ENCODE peak calls at places on chromosomes 7 and 10, in four cellular contexts. F is Kasumi-1; E is activated T-helper 9 cell treated with anti-CD3 and anti-CD28 coated beads, Interleukin-2, amount 50 U/mL, for 16 hours; H is NCI-H446. Z is an unnamed sample.

GRCh38 chr7:66047426-66047825 is 28.2 kb upstream of the ASL start:
- DNase-seq in F (no peak), E (no peak), H (no peak), Z (no peak)

GRCh38 chr7:16193631-16194030 is 227.7 kb downstream of the CRPPA start:
- DNase-seq in F (no peak), E (no peak), H (no peak), Z (no peak)

GRCh38 chr10:6766061-6766460 is 186.0 kb upstream of the PRKCQ start:
- DNase-seq in F (no peak), E (no peak), H (no peak), Z (no peak)

GRCh38 chr7:88184848-88185304 is 35.0 kb downstream of the SRI start:
- DNase-seq in F (peak), E (no peak), H (no peak), Z (no peak)

GRCh38 chr10:12391191-12391590 is 41.8 kb downstream of the CAMK1D start:
- DNase-seq in F (no peak), E (no peak), H (no peak), Z (no peak)

GRCh38 chr7:70006411-70006920 is 408.2 kb downstream of the AUTS2 start:
- DNase-seq in F (peak), E (no peak), H (no peak), Z (peak)

GRCh38 chr7:64934478-64934877 is 31.4 kb downstream of the ZNF273 start:
- DNase-seq in F (no peak), E (no peak), H (no peak), Z (no peak)

GRCh38 chr7:83484266-83484665 is 164.7 kb downstream of the SEMA3E start:
- DNase-seq in F (no peak), E (no peak), H (no peak), Z (no peak)

GRCh38 chr7:128393526-128394330 is 16.1 kb downstream of the IMPDH1 start:
- DNase-seq in F (no peak), E (no peak), H (no peak), Z (no peak)

GRCh38 chr7:27188666-27189559 is 3.9 kb upstream of the HOXA11 start:
- DNase-seq in F (peak), E (no peak), H (no peak), Z (no peak)

GRCh38 chr7:31443457-31443856 is 70.4 kb upstream of the ITPRID1 start:
- DNase-seq in F (peak), E (no peak), H (peak), Z (peak)

GRCh38 chr7:66227808-66228207 is 22.7 kb downstream of the TPST1 start:
- DNase-seq in F (no peak), E (no peak), H (no peak), Z (no peak)

GRCh38 chr10:71272122-71272771 is 46.8 kb upstream of the SLC29A3 start:
- DNase-seq in F (peak), E (no peak), H (no peak), Z (no peak)

GRCh38 chr10:3365630-3366029 is 193.0 kb upstream of the PITRM1 start:
- DNase-seq in F (no peak), E (no peak), H (no peak), Z (no peak)

GRCh38 chr7:84998665-84999064 is 188.2 kb downstream of the SEMA3D start:
- DNase-seq in F (no peak), E (no peak), H (no peak), Z (no peak)

Z was measured in NAMALWA.